ENCODE peak calls at places on chromosomes 3 and 15, in four cellular contexts. A is mesendoderm, W is neuronal stem cell, P is IMR-90. K is an unnamed sample.
A peak's percentile ranks its signal among the peaks of the same experiment; 100 is the strongest.

GRCh38 chr3:172002512-172003078 is 36.8 kb upstream of the FNDC3B start:
- DNase-seq in W (no peak), A (no peak), P (peak; percentile 32), K (no peak)

GRCh38 chr15:45457641-45458539 is 64.7 kb downstream of the SLC30A4 start:
- DNase-seq in W (peak; percentile 84), A (peak; percentile 82), P (peak; percentile 77), K (peak; percentile 85)

GRCh38 chr3:134810052-134810435 is 15.0 kb downstream of the EPHB1 start:
- DNase-seq in A (peak; percentile 94), P (no peak), W (no peak), K (peak; percentile 60)

GRCh38 chr15:68582236-68582635 is 3.4 kb downstream of the CORO2B start:
- DNase-seq in P (no peak), W (no peak), A (no peak), K (no peak)

GRCh38 chr3:106510206-106510605 is 641.4 kb upstream of the CBLB start:
- DNase-seq in W (no peak), A (no peak), P (no peak), K (no peak)

GRCh38 chr3:132788299-132788698 is 66.1 kb upstream of the NPHP3 start:
- DNase-seq in A (no peak), W (no peak), P (peak; percentile 72), K (peak; percentile 9)

GRCh38 chr3:41569632-41570338 is 370.5 kb downstream of the CTNNB1 start:
- DNase-seq in P (no peak), A (no peak), W (no peak), K (no peak)

GRCh38 chr3:171420667-171421066 is 39.5 kb downstream of the TNIK start:
- DNase-seq in P (peak; percentile 26), W (no peak), A (no peak), K (no peak)

GRCh38 chr15:71440479-71441071 is 325.3 kb downstream of the THSD4 start:
- DNase-seq in W (no peak), P (peak; percentile 80), A (peak; percentile 52), K (peak; percentile 68)

GRCh38 chr3:27360113-27361078 is 8.8 kb downstream of the NEK10 start:
- DNase-seq in W (no peak), A (no peak), P (peak; percentile 44), K (no peak)

GRCh38 chr3:186280737-186281136 is 81.3 kb downstream of the DGKG start:
- DNase-seq in P (no peak), A (no peak), W (no peak), K (no peak)

GRCh38 chr15:39247574-39247973 is 333.3 kb upstream of the THBS1 start:
- DNase-seq in P (peak; percentile 49), A (no peak), W (no peak), K (no peak)

GRCh38 chr3:159839561-159840379 is 148.9 kb upstream of the IL12A start:
- DNase-seq in W (peak; percentile 92), A (peak; percentile 87), P (no peak), K (no peak)

GRCh38 chr3:11071096-11071755 is 78.7 kb downstream of the SLC6A1 start:
- DNase-seq in W (no peak), A (no peak), P (no peak), K (no peak)

GRCh38 chr3:138012526-138012925 is 2.6 kb downstream of the CLDN18 start:
- DNase-seq in W (no peak), A (no peak), P (no peak), K (peak; percentile 75)

GRCh38 chr15:69537085-69537484 is 84.5 kb downstream of the RPLP1 start:
- DNase-seq in W (no peak), A (peak; percentile 63), P (no peak), K (no peak)

GRCh38 chr3:68919000-68919399 is 13.3 kb downstream of the TAFA4 start:
- DNase-seq in W (no peak), P (peak; percentile 7), A (peak; percentile 66), K (peak; percentile 36)

GRCh38 chr3:177396707-177397106 is 199.4 kb upstream of the TBL1XR1 start:
- DNase-seq in P (no peak), A (no peak), W (no peak), K (no peak)

GRCh38 chr3:196222876-196223595 is 6.7 kb downstream of the SLC51A start:
- DNase-seq in A (no peak), W (no peak), P (no peak), K (peak; percentile 39)

GRCh38 chr3:4852780-4853748 is 126.2 kb upstream of the BHLHE40 start:
- DNase-seq in P (no peak), W (no peak), A (peak; percentile 42), K (peak; percentile 81)

GRCh38 chr15:75024102-75024636 is 779 bp downstream of the PPCDC start:
- DNase-seq in A (peak; percentile 16), W (no peak), P (peak; percentile 22), K (peak; percentile 26)

GRCh38 chr3:160163259-160163878 is 61.9 kb upstream of the C3orf80 start:
- DNase-seq in W (no peak), P (peak; percentile 47), A (no peak), K (peak; percentile 42)

GRCh38 chr15:40976819-40977218 is 23.5 kb downstream of the CHAC1 start:
- DNase-seq in A (no peak), P (no peak), W (no peak), K (no peak)

GRCh38 chr3:11220230-11220629 is 52.0 kb upstream of the ATG7 start:
- DNase-seq in A (peak; percentile 22), P (no peak), W (no peak), K (no peak)

GRCh38 chr3:46990573-46991374 is 11.3 kb downstream of the NBEAL2 start:
- DNase-seq in W (no peak), P (no peak), A (no peak), K (peak; percentile 46)

GRCh38 chr3:71752911-71753715 is 542 bp upstream of the GPR27 start:
- DNase-seq in W (no peak), P (no peak), A (peak; percentile 22), K (no peak)

GRCh38 chr3:119352235-119352634 is 58.1 kb downstream of the ARHGAP31 start:
- DNase-seq in A (peak; percentile 42), W (no peak), P (peak; percentile 31), K (peak; percentile 83)

GRCh38 chr15:52021128-52021671 is 2.2 kb downstream of the MAPK6 start:
- DNase-seq in W (no peak), P (peak; percentile 97), A (peak; percentile 80), K (peak; percentile 62)

GRCh38 chr3:95994338-95994737 is 820.1 kb upstream of the EPHA6 start:
- DNase-seq in P (no peak), W (no peak), A (no peak), K (no peak)

GRCh38 chr3:98185180-98185579 is 18.7 kb downstream of the OR5H15 start:
- DNase-seq in P (no peak), W (peak; percentile 6), A (peak; percentile 67), K (no peak)

GRCh38 chr15:39583586-39584265 is 2.8 kb downstream of the THBS1 start:
- DNase-seq in A (peak; percentile 72), W (no peak), P (peak; percentile 73), K (no peak)

GRCh38 chr3:155556531-155556930 is 188.3 kb downstream of the PLCH1 start:
- DNase-seq in P (no peak), A (no peak), W (no peak), K (no peak)

GRCh38 chr15:100638177-100638730 is 35.9 kb downstream of the ASB7 start:
- DNase-seq in W (no peak), P (no peak), A (no peak), K (no peak)

GRCh38 chr3:193729601-193730000 is 136.6 kb downstream of the OPA1 start:
- DNase-seq in A (no peak), P (no peak), W (no peak), K (no peak)

GRCh38 chr3:103218793-103219192 is 784.0 kb downstream of the ZPLD1 start:
- DNase-seq in P (no peak), W (no peak), A (no peak), K (no peak)

GRCh38 chr3:46982581-46982980 is 3.1 kb downstream of the NBEAL2 start:
- DNase-seq in P (no peak), W (no peak), A (no peak), K (no peak)

GRCh38 chr3:78610462-78611125 is 1157.2 kb downstream of the ROBO1 start:
- DNase-seq in W (no peak), A (no peak), P (no peak), K (no peak)

GRCh38 chr15:43989938-43990337 is 163.1 kb downstream of the WDR76 start:
- DNase-seq in W (no peak), A (no peak), P (no peak), K (no peak)

GRCh38 chr15:43987924-43988323 is 161.1 kb downstream of the WDR76 start:
- DNase-seq in P (no peak), A (no peak), W (no peak), K (no peak)

GRCh38 chr15:43985976-43986375 is 159.2 kb downstream of the WDR76 start:
- DNase-seq in W (no peak), P (no peak), A (no peak), K (no peak)

GRCh38 chr15:43988900-43989299 is 162.1 kb downstream of the WDR76 start:
- DNase-seq in P (no peak), A (no peak), W (no peak), K (no peak)

GRCh38 chr15:43991235-43991634 is 164.4 kb downstream of the WDR76 start:
- DNase-seq in W (no peak), A (no peak), P (no peak), K (no peak)
- H3K18ac ChIP-seq in W (no peak overlapping the region), A (no peak overlapping the region), P (no peak overlapping the region), K (no peak overlapping the region)

GRCh38 chr3:139527287-139527686 is 12.3 kb downstream of the RBP1 start:
- DNase-seq in W (no peak), P (no peak), A (no peak), K (no peak)

GRCh38 chr3:139528281-139528680 is 11.3 kb downstream of the RBP1 start:
- DNase-seq in W (no peak), P (no peak), A (no peak), K (no peak)

GRCh38 chr3:139523718-139524117 is 15.8 kb downstream of the RBP1 start:
- DNase-seq in A (peak; percentile 48), W (no peak), P (no peak), K (no peak)

GRCh38 chr3:139524841-139525538 is 14.6 kb downstream of the RBP1 start:
- DNase-seq in W (no peak), A (peak; percentile 23), P (no peak), K (no peak)

GRCh38 chr3:139526146-139526545 is 13.4 kb downstream of the RBP1 start:
- DNase-seq in A (no peak), P (no peak), W (no peak), K (no peak)
- H3K18ac ChIP-seq in A (no peak overlapping the region), P (no peak overlapping the region), W (no peak overlapping the region), K (no peak overlapping the region)

DNA sequence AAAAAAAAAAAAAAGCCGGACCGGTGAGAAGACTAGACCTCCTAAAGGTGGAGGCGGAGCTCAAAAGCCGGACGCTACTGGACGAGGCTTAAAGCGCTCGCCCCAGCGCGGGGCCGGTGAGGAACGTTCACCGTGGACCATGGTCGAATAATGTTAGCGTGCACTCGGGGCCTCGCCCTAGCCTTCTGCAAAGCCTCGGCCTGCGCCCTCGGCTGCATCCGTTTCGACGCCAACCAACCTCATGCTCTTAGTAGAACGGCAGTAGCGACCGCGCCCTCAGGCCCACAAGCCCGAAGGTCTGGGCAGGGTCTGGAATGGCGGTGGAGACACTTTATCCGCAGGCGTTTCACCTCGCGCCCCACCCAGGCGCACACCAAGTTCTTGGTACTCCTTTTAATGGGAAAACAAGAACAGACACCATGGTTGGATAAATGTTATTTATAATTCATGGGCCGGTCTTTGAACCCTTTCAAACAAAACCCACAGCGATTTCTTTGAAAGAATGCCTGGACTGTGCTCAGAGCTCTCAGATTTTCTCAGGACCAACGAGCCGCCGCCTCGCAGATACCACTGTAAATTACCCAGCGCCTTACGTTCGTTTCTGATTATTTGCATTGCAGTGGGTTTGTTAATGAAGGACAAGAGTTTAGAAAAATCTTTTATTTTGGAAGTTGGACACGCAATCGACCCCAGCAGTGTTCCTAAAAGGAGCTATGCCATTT is 1.3 kb upstream of the ISL2 start:
- DNase-seq in A (peak; percentile 81), W (no peak), P (no peak), K (no peak)
- H3K18ac ChIP-seq in A (peak overlapping the region; percentile 78), W (peak overlapping the region; percentile 85), P (peak overlapping the region; percentile 65), K (no peak overlapping the region)

GRCh38 chr3:36729204-36730056 is 34.9 kb downstream of the DCLK3 start:
- DNase-seq in A (peak; percentile 55), W (peak; percentile 53), P (peak; percentile 69), K (no peak)
- H3K18ac ChIP-seq in A (no peak overlapping the region), W (no peak overlapping the region), P (no peak overlapping the region), K (no peak overlapping the region)

K was measured in trophoblast cell.